ENCODE peak calls at places on chromosomes 2 and 18, in nine cellular contexts. One of them, this sample, is unnamed.

GRCh38 chr2:28423856-28424605 is 31.4 kb downstream of the FOSL2 start:
- DNase-seq in HT-29: no peak
- DNase-seq in AML-193: peak
- DNase-seq in NCI-H146: no peak
- DNase-seq in RCC 7860: no peak
- DNase-seq in mesothelial cell of epicardium: no peak
- DNase-seq in central memory CD4-positive, alpha-beta T cell: peak
- DNase-seq in kidney tubule cell: peak
- DNase-seq in osteocyte: no peak
- DNase-seq in this sample: no peak

GRCh38 chr2:27370816-27371620 is 602 bp downstream of the SNX17 start:
- DNase-seq in RCC 7860: peak
- DNase-seq in kidney tubule cell: peak
- DNase-seq in AML-193: peak
- DNase-seq in mesothelial cell of epicardium: no peak
- DNase-seq in central memory CD4-positive, alpha-beta T cell: peak
- DNase-seq in NCI-H146: peak
- DNase-seq in osteocyte: no peak
- DNase-seq in HT-29: peak
- DNase-seq in this sample: peak

GRCh38 chr2:151799886-151800292 is 28.3 kb downstream of the ARL5A start:
- DNase-seq in RCC 7860: no peak
- DNase-seq in HT-29: no peak
- DNase-seq in NCI-H146: no peak
- DNase-seq in kidney tubule cell: no peak
- DNase-seq in central memory CD4-positive, alpha-beta T cell: no peak
- DNase-seq in mesothelial cell of epicardium: no peak
- DNase-seq in AML-193: no peak
- DNase-seq in osteocyte: no peak
- DNase-seq in this sample: no peak

GRCh38 chr2:238986491-238987351 is 138.8 kb downstream of the TWIST2 start:
- DNase-seq in osteocyte: peak
- DNase-seq in mesothelial cell of epicardium: no peak
- DNase-seq in kidney tubule cell: no peak
- DNase-seq in central memory CD4-positive, alpha-beta T cell: no peak
- DNase-seq in HT-29: no peak
- DNase-seq in RCC 7860: no peak
- DNase-seq in NCI-H146: no peak
- DNase-seq in AML-193: no peak
- DNase-seq in this sample: no peak

GRCh38 chr2:5981241-5982055 is 289.3 kb downstream of the SOX11 start:
- DNase-seq in central memory CD4-positive, alpha-beta T cell: no peak
- DNase-seq in AML-193: no peak
- DNase-seq in HT-29: no peak
- DNase-seq in kidney tubule cell: peak
- DNase-seq in osteocyte: no peak
- DNase-seq in RCC 7860: no peak
- DNase-seq in mesothelial cell of epicardium: peak
- DNase-seq in NCI-H146: peak
- DNase-seq in this sample: no peak

GRCh38 chr2:126736133-126736874 is 80.3 kb downstream of the GYPC start:
- DNase-seq in central memory CD4-positive, alpha-beta T cell: no peak
- DNase-seq in mesothelial cell of epicardium: peak
- DNase-seq in kidney tubule cell: no peak
- DNase-seq in osteocyte: peak
- DNase-seq in NCI-H146: no peak
- DNase-seq in RCC 7860: no peak
- DNase-seq in HT-29: no peak
- DNase-seq in AML-193: peak
- DNase-seq in this sample: peak

GRCh38 chr2:12287220-12287751 is 429.4 kb upstream of the TRIB2 start:
- DNase-seq in HT-29: no peak
- DNase-seq in osteocyte: no peak
- DNase-seq in central memory CD4-positive, alpha-beta T cell: no peak
- DNase-seq in mesothelial cell of epicardium: no peak
- DNase-seq in kidney tubule cell: peak
- DNase-seq in NCI-H146: no peak
- DNase-seq in AML-193: no peak
- DNase-seq in RCC 7860: no peak
- DNase-seq in this sample: no peak

GRCh38 chr2:25159947-25160346 is 8.4 kb downstream of the POMC start:
- DNase-seq in NCI-H146: peak
- DNase-seq in kidney tubule cell: no peak
- DNase-seq in osteocyte: no peak
- DNase-seq in HT-29: no peak
- DNase-seq in mesothelial cell of epicardium: no peak
- DNase-seq in RCC 7860: no peak
- DNase-seq in AML-193: no peak
- DNase-seq in central memory CD4-positive, alpha-beta T cell: no peak
- DNase-seq in this sample: no peak

GRCh38 chr2:218810251-218810650 is 21.4 kb downstream of the PRKAG3 start:
- DNase-seq in mesothelial cell of epicardium: no peak
- DNase-seq in RCC 7860: no peak
- DNase-seq in osteocyte: no peak
- DNase-seq in HT-29: no peak
- DNase-seq in central memory CD4-positive, alpha-beta T cell: no peak
- DNase-seq in AML-193: no peak
- DNase-seq in NCI-H146: no peak
- DNase-seq in kidney tubule cell: no peak
- DNase-seq in this sample: no peak

GRCh38 chr18:28409811-28410210 is 232.9 kb upstream of the CDH2 start:
- DNase-seq in NCI-H146: no peak
- DNase-seq in AML-193: no peak
- DNase-seq in kidney tubule cell: no peak
- DNase-seq in RCC 7860: no peak
- DNase-seq in osteocyte: no peak
- DNase-seq in central memory CD4-positive, alpha-beta T cell: no peak
- DNase-seq in HT-29: no peak
- DNase-seq in mesothelial cell of epicardium: no peak
- DNase-seq in this sample: no peak

GRCh38 chr2:56068746-56069145 is 115.0 kb upstream of the CCDC85A start:
- DNase-seq in AML-193: no peak
- DNase-seq in RCC 7860: no peak
- DNase-seq in mesothelial cell of epicardium: no peak
- DNase-seq in NCI-H146: no peak
- DNase-seq in HT-29: no peak
- DNase-seq in central memory CD4-positive, alpha-beta T cell: no peak
- DNase-seq in kidney tubule cell: no peak
- DNase-seq in osteocyte: no peak
- DNase-seq in this sample: no peak

This sample was measured in SW480.